ENCODE peak calls at places on chromosomes 16 and 17, in six cellular contexts. K is testis, L is adrenal gland, T is tibial artery, Z is heart left ventricle, W is esophagus squamous epithelium. P is an unnamed sample.

GRCh38 chr17:8696951-8697745 is 47.5 kb downstream of the CCDC42 start:
- DNase-seq in T (peak), K (no peak), Z (peak), L (peak), W (no peak), P (peak)

GRCh38 chr17:37273419-37274051 is 102.2 kb upstream of the C17orf78 start:
- DNase-seq in T (no peak), W (no peak), K (no peak), L (no peak), Z (no peak), P (no peak)

GRCh38 chr17:43778337-43779144 is at the start of gene DUSP3:
- DNase-seq in L (peak), W (peak), Z (peak), K (peak), T (peak), P (peak)

GRCh38 chr16:67339453-67339852 is 12.8 kb downstream of the LRRC36 start:
- DNase-seq in W (no peak), L (no peak), T (no peak), K (no peak), Z (no peak), P (no peak)

GRCh38 chr16:88759245-88759975 is 25.6 kb downstream of the PIEZO1 start:
- DNase-seq in Z (no peak), K (peak), T (no peak), W (no peak), L (peak), P (no peak)

GRCh38 chr17:27552467-27552779 is 78.6 kb upstream of the LGALS9 start:
- DNase-seq in L (no peak), W (no peak), K (no peak), Z (no peak), T (no peak), P (no peak)

GRCh38 chr16:12168054-12169018 is 191.8 kb downstream of the SNX29 start:
- DNase-seq in Z (no peak), W (no peak), K (no peak), L (no peak), T (no peak), P (no peak)

GRCh38 chr17:2564876-2565275 is 28.6 kb upstream of the PAFAH1B1 start:
- DNase-seq in T (no peak), K (peak), L (no peak), Z (no peak), W (no peak), P (no peak)

GRCh38 chr17:42341568-42341967 is 46.7 kb downstream of the STAT3 start:
- DNase-seq in T (no peak), L (no peak), Z (no peak), W (no peak), K (no peak), P (no peak)

GRCh38 chr17:59840908-59841666 is 51.7 kb downstream of the TUBD1 start:
- DNase-seq in Z (no peak), T (no peak), W (no peak), K (no peak), L (peak), P (no peak)

GRCh38 chr17:44086364-44087311 is 16.1 kb downstream of the G6PC3 start:
- DNase-seq in T (no peak), W (no peak), Z (no peak), L (peak), K (peak), P (no peak)

GRCh38 chr17:81027591-81028505 is 7.1 kb upstream of the BAIAP2 start:
- DNase-seq in T (no peak), W (no peak), K (no peak), L (no peak), Z (no peak), P (no peak)

GRCh38 chr17:74919440-74920305 is 3.4 kb downstream of the USH1G start:
- DNase-seq in T (no peak), Z (no peak), L (no peak), K (peak), W (no peak), P (no peak)

GRCh38 chr17:62652251-62653001 is 25.0 kb downstream of the MRC2 start:
- DNase-seq in Z (peak), T (peak), W (no peak), K (no peak), L (peak), P (peak)

GRCh38 chr16:84081446-84081989 is 35.2 kb downstream of the MBTPS1 start:
- DNase-seq in K (peak), Z (no peak), L (peak), T (no peak), W (no peak), P (no peak)

GRCh38 chr17:43385046-43385831 is 13.6 kb upstream of the ARL4D start:
- DNase-seq in T (no peak), W (no peak), K (no peak), Z (no peak), L (no peak), P (no peak)

GRCh38 chr17:81322271-81323082 is 27.4 kb upstream of the SLC38A10 start:
- DNase-seq in T (no peak), K (peak), L (no peak), W (no peak), Z (no peak), P (no peak)

GRCh38 chr16:2828521-2828840 is 1.6 kb upstream of the ZG16B start:
- DNase-seq in Z (no peak), T (no peak), W (no peak), L (no peak), K (no peak), P (no peak)

GRCh38 chr17:77480509-77481215 is 339.9 kb downstream of the SEC14L1 start:
- DNase-seq in K (no peak), T (no peak), W (no peak), Z (no peak), L (no peak), P (no peak)

GRCh38 chr17:58224315-58224714 is 5.3 kb upstream of the MKS1 start:
- DNase-seq in K (no peak), W (no peak), L (no peak), T (no peak), Z (no peak), P (no peak)

GRCh38 chr17:41777579-41778188 is 8.8 kb downstream of the JUP start:
- DNase-seq in L (peak), T (no peak), K (peak), Z (peak), W (no peak), P (peak)

GRCh38 chr17:81549031-81549557 is 3.1 kb downstream of the FAAP100 start:
- DNase-seq in Z (no peak), T (no peak), K (no peak), W (no peak), L (no peak), P (no peak)

GRCh38 chr17:21029032-21029431 is 13.8 kb downstream of the USP22 start:
- DNase-seq in T (peak), W (no peak), K (no peak), L (peak), Z (no peak), P (peak)

GRCh38 chr16:58025351-58026138 is at the start of gene MMP15:
- DNase-seq in T (peak), W (peak), Z (peak), L (peak), K (peak), P (no peak)

GRCh38 chr16:30184430-30185140 is 1.2 kb downstream of the CORO1A start:
- DNase-seq in W (no peak), T (no peak), L (peak), Z (peak), K (no peak), P (no peak)

GRCh38 chr16:60041671-60042070 is 1307.6 kb upstream of the GOT2 start:
- DNase-seq in Z (no peak), L (no peak), K (no peak), W (no peak), T (no peak), P (no peak)

GRCh38 chr16:75340715-75341500 is 89.5 kb upstream of the BCAR1 start:
- DNase-seq in W (no peak), Z (no peak), K (no peak), T (no peak), L (no peak), P (no peak)

GRCh38 chr17:76558210-76559095 is 18.6 kb downstream of the PRCD start:
- DNase-seq in T (no peak), L (no peak), W (no peak), K (no peak), Z (no peak), P (no peak)

GRCh38 chr16:83955218-83956130 is 2.4 kb downstream of the OSGIN1 start:
- DNase-seq in T (no peak), K (no peak), W (no peak), L (peak), Z (no peak), P (peak)

GRCh38 chr17:44587339-44587738 is 30.1 kb downstream of the FZD2 start:
- DNase-seq in W (no peak), Z (peak), K (peak), T (peak), L (peak), P (peak)

GRCh38 chr17:77537566-77537965 is 396.8 kb downstream of the SEC14L1 start:
- DNase-seq in Z (no peak), K (no peak), W (no peak), T (no peak), L (no peak), P (no peak)

DNA sequence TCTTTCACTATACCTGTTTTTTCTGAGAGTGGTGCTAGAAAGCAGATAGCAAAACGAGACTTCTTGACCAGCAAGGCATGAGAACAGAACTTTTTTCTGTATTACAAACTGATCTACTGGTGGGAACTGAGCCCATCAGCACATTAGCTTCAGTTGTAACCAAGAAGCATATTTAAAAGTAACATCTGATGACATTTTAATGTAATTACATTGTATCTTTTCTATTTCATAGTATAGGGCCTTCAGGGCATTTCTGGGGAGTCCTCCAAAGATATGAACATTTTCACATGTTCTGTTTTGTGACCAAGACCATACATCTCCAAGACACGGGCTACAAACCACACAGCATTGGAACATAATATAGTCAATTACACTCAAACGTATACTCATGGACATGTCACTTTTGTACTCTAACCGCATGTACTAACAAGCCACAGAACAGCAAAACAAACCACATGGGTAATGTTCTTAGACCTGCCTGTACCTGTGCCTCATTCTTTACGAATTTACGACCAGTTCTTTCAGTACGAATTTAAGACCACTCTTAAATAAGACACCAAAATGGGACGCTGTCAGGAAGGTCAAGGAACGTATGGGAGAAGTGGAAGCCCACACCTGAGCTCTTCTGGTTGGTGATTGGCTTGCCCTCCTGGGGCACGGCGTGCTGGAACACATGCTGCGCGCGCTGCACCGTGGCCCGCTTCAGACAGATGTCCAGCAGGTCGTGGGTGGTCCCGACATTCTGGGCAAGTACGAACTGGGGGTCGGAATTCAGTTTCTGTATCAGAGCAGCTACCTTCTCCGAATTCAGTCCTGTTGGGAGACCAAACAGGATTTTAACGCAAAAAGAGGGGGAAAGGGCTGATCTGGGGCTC is 811 bp downstream of the BLMH start:
- DNase-seq in K (peak), W (no peak), Z (peak), T (peak), L (peak), P (no peak)
- H3K27ac ChIP-seq in K (peak), W (peak), Z (peak), T (peak), L (peak), P (peak)

GRCh38 chr17:51541215-51541614 is 280.9 kb downstream of the UTP18 start:
- DNase-seq in Z (no peak), T (no peak), K (no peak), W (no peak), L (no peak), P (no peak)

GRCh38 chr17:51548125-51548524 is 287.8 kb downstream of the UTP18 start:
- DNase-seq in L (no peak), K (no peak), W (no peak), Z (no peak), T (no peak), P (no peak)

GRCh38 chr17:51540151-51540550 is 279.8 kb downstream of the UTP18 start:
- DNase-seq in W (no peak), L (no peak), Z (no peak), T (no peak), K (no peak), P (no peak)

DNA sequence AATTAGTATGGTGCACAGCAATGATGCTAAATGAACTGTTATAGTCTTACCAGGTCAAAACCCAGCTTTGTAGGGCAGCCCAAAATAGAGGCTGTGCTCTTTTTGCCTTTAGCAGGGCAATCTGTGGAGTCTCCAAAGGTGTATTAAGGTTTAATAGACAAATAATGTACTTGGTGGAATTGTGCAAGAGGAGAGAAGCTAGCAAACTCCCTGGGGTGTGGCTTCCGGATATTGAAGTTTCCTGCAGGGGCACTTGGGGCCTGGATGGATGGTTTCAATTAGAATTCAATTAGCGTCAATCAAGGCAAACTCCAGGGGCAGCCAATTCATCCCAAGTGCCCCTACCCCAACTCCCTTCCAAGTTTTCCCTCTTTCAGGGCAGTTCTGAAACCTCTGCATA is 285.8 kb downstream of the UTP18 start:
- DNase-seq in L (no peak), W (no peak), K (no peak), Z (no peak), T (no peak), P (no peak)
- TF ChIP-seq CTCF in L (no peak), W (no peak), K (no peak), Z (no peak), T (no peak), P (no peak)

GRCh38 chr16:73016488-73016830 is 31.5 kb downstream of the ZFHX3 start:
- DNase-seq in Z (no peak), T (no peak), W (no peak), K (no peak), L (peak), P (no peak)
- H3K27ac ChIP-seq in Z (no peak), T (peak), W (no peak), K (no peak), L (peak), P (no peak)

GRCh38 chr17:67016039-67016762 is 28.2 kb upstream of the CACNG1 start:
- DNase-seq in Z (no peak), L (no peak), W (no peak), T (no peak), K (no peak), P (no peak)
- TF ChIP-seq CTCF in Z (no peak), L (no peak), W (no peak), T (no peak), K (no peak), P (no peak)

GRCh38 chr17:82840431-82840831 is 609 bp upstream of the ZNF750 start:
- DNase-seq in K (no peak), Z (no peak), L (no peak), T (no peak), W (no peak), P (no peak)

GRCh38 chr17:82836823-82837357 is 2.9 kb downstream of the ZNF750 start:
- DNase-seq in W (no peak), T (no peak), L (no peak), K (no peak), Z (no peak), P (no peak)

GRCh38 chr17:82837586-82838320 is 2.1 kb downstream of the ZNF750 start:
- DNase-seq in Z (no peak), T (no peak), W (no peak), L (no peak), K (no peak), P (no peak)

GRCh38 chr17:82839617-82840292 is at the start of gene ZNF750:
- DNase-seq in Z (no peak), L (no peak), K (no peak), W (no peak), T (no peak), P (no peak)

GRCh38 chr17:82838386-82839063 is 1.3 kb downstream of the ZNF750 start:
- DNase-seq in Z (peak), W (no peak), K (no peak), T (no peak), L (peak), P (peak)
- H3K27ac ChIP-seq in Z (peak), W (peak), K (peak), T (no peak), L (peak), P (peak)

GRCh38 chr16:50066482-50067289 is 916 bp downstream of the HEATR3 start:
- DNase-seq in W (no peak), K (no peak), Z (no peak), L (no peak), T (no peak), P (no peak)

GRCh38 chr16:50069060-50069459 is 3.3 kb downstream of the HEATR3 start:
- DNase-seq in W (no peak), Z (no peak), K (no peak), T (no peak), L (no peak), P (no peak)

GRCh38 chr16:50068550-50068949 is 2.8 kb downstream of the HEATR3 start:
- DNase-seq in Z (no peak), T (no peak), L (no peak), K (no peak), W (no peak), P (no peak)

GRCh38 chr16:50065624-50066481 is at the start of gene HEATR3:
- DNase-seq in W (peak), Z (peak), T (peak), K (peak), L (peak), P (peak)

GRCh38 chr16:50067290-50067853 is 1.6 kb downstream of the HEATR3 start:
- DNase-seq in T (no peak), W (no peak), L (peak), K (peak), Z (peak), P (no peak)
- TF ChIP-seq CTCF in T (peak), W (no peak), L (no peak), K (no peak), Z (peak), P (peak)

DNA sequence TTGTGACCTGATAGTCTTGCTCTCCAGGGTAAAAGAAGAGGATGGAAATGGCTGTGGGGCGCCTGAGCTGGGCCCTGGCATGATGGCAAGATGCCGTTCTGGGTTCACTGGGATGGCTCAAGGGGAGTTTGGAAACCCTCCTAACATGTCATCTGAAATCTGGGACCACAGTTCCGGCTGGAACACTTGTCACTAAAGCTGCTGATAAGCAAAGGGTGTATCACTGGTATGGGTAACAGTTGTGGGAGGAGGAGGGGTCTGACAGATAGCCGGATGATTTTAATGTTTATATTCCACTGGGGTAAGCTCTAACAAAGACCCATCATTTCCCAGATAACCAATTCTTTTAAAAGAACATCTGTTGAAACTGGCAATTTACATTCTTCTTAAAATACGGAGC is 390.2 kb downstream of the WWOX start:
- DNase-seq in L (no peak), W (no peak), Z (no peak), T (no peak), K (no peak), P (no peak)
- H3K27ac ChIP-seq in L (no peak), W (no peak), Z (no peak), T (no peak), K (no peak), P (no peak)

DNA sequence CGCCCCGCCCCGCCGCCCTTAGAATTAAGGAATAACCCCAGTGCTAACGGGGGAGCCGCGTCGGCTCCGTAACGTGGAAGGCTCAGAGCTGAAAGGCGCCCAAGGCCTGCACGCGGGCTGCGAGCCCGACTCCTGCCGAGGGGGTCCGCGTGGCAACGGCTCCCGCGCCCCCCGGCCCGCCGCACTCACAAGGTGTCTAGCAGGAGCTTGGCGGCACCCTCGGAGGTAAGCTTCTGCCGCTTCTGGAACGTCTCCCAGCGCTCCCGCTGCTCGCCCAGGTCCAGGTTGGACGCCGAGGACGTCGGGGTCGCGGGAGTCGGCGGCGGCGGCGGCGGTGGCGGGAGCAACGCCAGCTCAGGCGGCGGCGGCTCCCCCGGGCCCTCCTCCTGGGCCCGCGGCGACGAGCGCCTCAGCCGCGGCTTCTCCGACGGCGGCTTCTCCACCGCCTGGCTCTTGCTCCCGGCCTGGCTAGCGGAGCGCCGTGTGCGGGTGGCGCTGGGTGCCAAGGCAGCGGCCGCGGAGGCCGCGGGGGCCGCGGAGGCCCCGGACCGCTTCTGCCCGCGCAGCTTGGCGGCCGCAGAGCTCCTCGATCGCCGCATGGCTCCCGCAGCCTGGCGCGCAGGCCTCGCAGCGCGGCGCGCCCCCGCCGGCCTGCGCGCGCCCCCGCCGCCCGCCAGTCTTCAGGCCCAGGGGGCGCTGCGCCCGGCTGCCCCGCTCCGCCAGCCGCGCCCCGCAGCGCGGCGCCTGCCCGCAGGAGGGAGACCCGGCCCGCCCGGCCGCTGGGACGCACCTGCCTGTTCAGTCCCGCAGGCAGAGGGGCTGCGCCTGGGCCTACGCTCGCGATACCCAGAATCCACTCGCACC is at the start of gene CENPV:
- DNase-seq in T (peak), L (peak), K (peak), W (no peak), Z (peak), P (no peak)
- TF ChIP-seq CTCF in T (no peak), L (no peak), K (no peak), W (no peak), Z (no peak), P (peak)

P was measured in right atrium auricular region.